ENCODE peak calls at places on chromosomes 6 and 20, in six cellular contexts. G is IMR-90; V is SJSA1; X is memory B cell; Z is choroid plexus epithelial cell; E is activated CD4-positive, alpha-beta T cell treated with anti-CD3 and anti-CD28 coated beads, Interleukin-2, amount 50 U/mL, for 24 hours. L is an unnamed sample.

GRCh38 chr20:50126662-50127061 is 13.7 kb upstream of the UBE2V1 start:
- DNase-seq in Z (no peak), V (no peak), X (no peak), G (no peak), E (no peak), L (no peak)

GRCh38 chr20:55253765-55254164 is 751.6 kb downstream of the CBLN4 start:
- DNase-seq in G (no peak), Z (peak), V (no peak), X (no peak), E (no peak), L (no peak)

GRCh38 chr6:118709859-118710350 is 58.5 kb upstream of the CEP85L start:
- DNase-seq in Z (peak), G (peak), E (no peak), X (peak), V (no peak), L (no peak)

GRCh38 chr6:47669684-47670515 is 28.5 kb upstream of the ADGRF4 start:
- DNase-seq in E (no peak), G (no peak), X (no peak), Z (peak), V (no peak), L (no peak)

GRCh38 chr6:41767112-41767946 is 12.4 kb downstream of the FRS3 start:
- DNase-seq in Z (peak), G (peak), E (no peak), X (no peak), V (no peak), L (peak)

GRCh38 chr20:29497261-29497671 is 1760.2 kb upstream of the DEFB115 start:
- DNase-seq in X (no peak), V (peak), G (no peak), E (no peak), Z (peak), L (peak)

GRCh38 chr6:11282875-11283274 is 50.4 kb upstream of the NEDD9 start:
- DNase-seq in X (no peak), Z (no peak), E (no peak), V (no peak), G (no peak), L (no peak)

GRCh38 chr6:144294016-144294415 is 8.9 kb downstream of the UTRN start:
- DNase-seq in E (no peak), X (no peak), Z (peak), V (no peak), G (peak), L (peak)

GRCh38 chr6:8446391-8446790 is 11.0 kb upstream of the SLC35B3 start:
- DNase-seq in Z (no peak), E (no peak), X (no peak), V (no peak), G (no peak), L (no peak)

GRCh38 chr20:42735539-42735938 is 454.2 kb downstream of the PTPRT start:
- DNase-seq in E (no peak), V (no peak), G (no peak), X (no peak), Z (no peak), L (no peak)

GRCh38 chr6:149127212-149127611 is 190.3 kb upstream of the TAB2 start:
- DNase-seq in E (no peak), X (no peak), Z (peak), V (no peak), G (peak), L (peak)

GRCh38 chr6:100001915-100002388 is 7.9 kb upstream of the MCHR2 start:
- DNase-seq in V (no peak), X (peak), G (peak), Z (peak), E (peak), L (peak)

GRCh38 chr6:113805167-113805835 is 51.8 kb upstream of the MARCKS start:
- DNase-seq in G (peak), X (peak), Z (no peak), E (no peak), V (no peak), L (no peak)

GRCh38 chr6:97915537-97915936 is 632.5 kb upstream of the MMS22L start:
- DNase-seq in G (no peak), Z (no peak), X (no peak), V (no peak), E (no peak), L (no peak)

GRCh38 chr6:123745877-123746276 is 57.8 kb upstream of the NKAIN2 start:
- DNase-seq in E (no peak), G (peak), X (no peak), V (no peak), Z (peak), L (peak)

GRCh38 chr6:134896881-134897280 is 53.0 kb downstream of the ALDH8A1 start:
- DNase-seq in Z (no peak), X (no peak), E (no peak), V (no peak), G (no peak), L (no peak)

GRCh38 chr6:16540804-16541752 is 220.2 kb downstream of the ATXN1 start:
- DNase-seq in X (no peak), V (no peak), G (no peak), Z (peak), E (no peak), L (peak)

GRCh38 chr6:129667621-129668020 is 42.4 kb downstream of the ARHGAP18 start:
- DNase-seq in V (no peak), Z (peak), E (no peak), X (no peak), G (peak), L (peak)

GRCh38 chr6:147954938-147955337 is 387.7 kb upstream of the SASH1 start:
- DNase-seq in E (no peak), V (no peak), G (no peak), X (no peak), Z (no peak), L (no peak)

GRCh38 chr6:11196511-11197174 is 35.8 kb downstream of the NEDD9 start:
- DNase-seq in Z (peak), G (peak), X (no peak), V (peak), E (no peak), L (no peak)

GRCh38 chr6:169766232-169766631 is 14.8 kb downstream of the ERMARD start:
- DNase-seq in Z (peak), G (peak), X (no peak), V (no peak), E (no peak), L (no peak)

GRCh38 chr6:71028236-71028876 is 71.5 kb upstream of the B3GAT2 start:
- DNase-seq in X (no peak), V (no peak), Z (peak), E (no peak), G (no peak), L (no peak)

GRCh38 chr6:30061766-30062458 is 847 bp downstream of the POLR1H start:
- DNase-seq in G (peak), X (no peak), E (no peak), V (no peak), Z (peak), L (peak)

GRCh38 chr20:46607191-46607848 is 43.9 kb downstream of the SLC13A3 start:
- DNase-seq in E (no peak), V (no peak), Z (no peak), X (no peak), G (no peak), L (no peak)

GRCh38 chr6:31465718-31466117 is 32.2 kb upstream of the MICB start:
- DNase-seq in V (no peak), G (no peak), X (no peak), E (no peak), Z (no peak), L (no peak)

GRCh38 chr6:165448210-165448609 is 138.8 kb upstream of the C6orf118 start:
- DNase-seq in Z (no peak), X (no peak), V (no peak), G (no peak), E (no peak), L (no peak)